ENCODE peak calls at places on chromosomes 7 and 10, in five cellular contexts. B is KG1; V is naive thymus-derived CD4-positive, alpha-beta T cell; S is NCI-H2171 treated with DMSO at 0.1 percent for 48 hours; I is OCI-M1. K is an unnamed sample.

GRCh38 chr7:7688310-7688709 is 30.1 kb downstream of the RPA3 start:
- DNase-seq in V (no peak), I (no peak), B (no peak), S (no peak), K (no peak)

GRCh38 chr7:106858618-106859532 is 6.2 kb upstream of the PIK3CG start:
- DNase-seq in B (peak; percentile 25), I (no peak), V (no peak), S (peak; percentile 65), K (no peak)

GRCh38 chr10:116215651-116216050 is 57.4 kb downstream of the GFRA1 start:
- DNase-seq in B (no peak), I (no peak), V (no peak), S (no peak), K (no peak)

GRCh38 chr7:132536646-132537395 is 39.4 kb downstream of the PLXNA4 start:
- DNase-seq in V (no peak), S (no peak), B (no peak), I (no peak), K (no peak)

GRCh38 chr7:96327429-96327828 is 5.5 kb upstream of the SLC25A13 start:
- DNase-seq in I (no peak), S (peak; percentile 96), V (no peak), B (no peak), K (no peak)

GRCh38 chr7:132145466-132145865 is 430.8 kb downstream of the PLXNA4 start:
- DNase-seq in B (no peak), V (no peak), S (no peak), I (no peak), K (no peak)

GRCh38 chr10:23362069-23362830 is 17.7 kb upstream of the C10orf67 start:
- DNase-seq in B (no peak), S (no peak), I (no peak), V (no peak), K (no peak)

GRCh38 chr7:88927-89921 is 103.1 kb upstream of the FAM20C start:
- DNase-seq in S (no peak), I (no peak), V (no peak), B (peak; percentile 57), K (peak; percentile 3)

GRCh38 chr7:47266131-47266706 is 315.7 kb downstream of the TNS3 start:
- DNase-seq in I (peak; percentile 58), S (peak; percentile 86), V (no peak), B (peak; percentile 21), K (peak; percentile 88)

GRCh38 chr7:49577576-49577975 is 195.9 kb upstream of the VWC2 start:
- DNase-seq in V (no peak), S (no peak), I (no peak), B (no peak), K (no peak)

GRCh38 chr7:49928787-49929186 is 155.3 kb downstream of the VWC2 start:
- DNase-seq in S (no peak), I (no peak), V (no peak), B (no peak), K (no peak)

GRCh38 chr10:79104264-79104954 is 35.6 kb downstream of the ZMIZ1 start:
- DNase-seq in V (no peak), B (no peak), I (no peak), S (no peak), K (no peak)

GRCh38 chr10:64271508-64271907 is 750.3 kb downstream of the REEP3 start:
- DNase-seq in V (no peak), B (no peak), I (no peak), S (no peak), K (no peak)

GRCh38 chr7:36994456-36995112 is 270.3 kb upstream of the AOAH start:
- DNase-seq in V (no peak), I (no peak), B (no peak), S (no peak), K (no peak)

GRCh38 chr10:55820071-55820470 is 541.0 kb downstream of the ZWINT start:
- DNase-seq in V (no peak), I (no peak), S (no peak), B (no peak), K (no peak)

GRCh38 chr10:15237351-15237750 is 68.9 kb upstream of the NMT2 start:
- DNase-seq in V (no peak), B (no peak), S (no peak), I (no peak), K (no peak)

GRCh38 chr7:150963707-150964559 is 14.2 kb downstream of the KCNH2 start:
- DNase-seq in I (no peak), B (no peak), V (no peak), S (no peak), K (no peak)

GRCh38 chr10:124280916-124281315 is 137.8 kb downstream of the OAT start:
- DNase-seq in S (no peak), B (no peak), I (no peak), V (no peak), K (no peak)

GRCh38 chr10:113520606-113521481 is 32.0 kb upstream of the HABP2 start:
- DNase-seq in B (peak; percentile 30), I (peak; percentile 83), S (peak; percentile 18), V (no peak), K (peak; percentile 85)

GRCh38 chr10:122279725-122280141 is 8.6 kb downstream of the BTBD16 start:
- DNase-seq in I (peak; percentile 47), S (no peak), B (no peak), V (no peak), K (no peak)

GRCh38 chr10:125629758-125630376 is 53.1 kb downstream of the TEX36 start:
- DNase-seq in S (peak; percentile 56), B (no peak), I (peak; percentile 83), V (no peak), K (peak; percentile 70)

GRCh38 chr10:127887497-127888415 is 5.0 kb downstream of the CLRN3 start:
- DNase-seq in V (no peak), S (no peak), B (no peak), I (no peak), K (no peak)

K was measured in Kasumi-1.